ENCODE peak calls at places on chromosomes 2 and 18, in ten cellular contexts. B, C, A, O, D, Z, Y, L, X and H are unnamed samples.

GRCh38 chr2:226656367-226656766 is 143.3 kb downstream of the IRS1 start:
- DNase-seq in B (no peak), C (no peak), A (no peak), O (no peak), D (peak; percentile 9), Z (no peak), Y (no peak), L (no peak), X (no peak), H (no peak)

GRCh38 chr2:145752091-145752806 is 1232.3 kb upstream of the ZEB2 start:
- DNase-seq in B (peak; percentile 31), C (peak; percentile 11), A (no peak), O (peak; percentile 94), D (peak; percentile 60), Z (peak; percentile 70), Y (peak; percentile 94), L (peak; percentile 45), X (no peak), H (peak; percentile 22)

GRCh38 chr18:70289351-70290330 is 796 bp downstream of the SOCS6 start:
- DNase-seq in B (peak; percentile 85), C (peak; percentile 58), A (no peak), O (peak; percentile 44), D (peak; percentile 44), Z (no peak), Y (peak; percentile 38), L (peak; percentile 26), X (no peak), H (peak; percentile 83)

GRCh38 chr2:109171444-109172334 is 42.7 kb downstream of the SH3RF3 start:
- DNase-seq in B (no peak), C (peak; percentile 28), A (peak; percentile 35), O (peak; percentile 92), D (no peak), Z (peak; percentile 92), Y (peak; percentile 98), L (peak; percentile 30), X (no peak), H (no peak)

GRCh38 chr2:196538189-196538588 is 101.3 kb upstream of the CCDC150 start:
- DNase-seq in B (no peak), C (no peak), A (no peak), O (no peak), D (no peak), Z (no peak), Y (no peak), L (no peak), X (no peak), H (no peak)

GRCh38 chr2:134668821-134669220 is 50.0 kb downstream of the TMEM163 start:
- DNase-seq in B (peak; percentile 37), C (no peak), A (peak; percentile 28), O (no peak), D (no peak), Z (no peak), Y (no peak), L (no peak), X (no peak), H (no peak)

GRCh38 chr2:42057902-42058450 is 10.2 kb downstream of the PKDCC start:
- DNase-seq in B (no peak), C (no peak), A (no peak), O (no peak), D (no peak), Z (no peak), Y (no peak), L (no peak), X (no peak), H (no peak)

GRCh38 chr2:204339212-204339715 is 206.0 kb upstream of the PARD3B start:
- DNase-seq in B (no peak), C (no peak), A (no peak), O (no peak), D (no peak), Z (no peak), Y (no peak), L (no peak), X (no peak), H (no peak)

GRCh38 chr2:214247531-214247930 is 163.3 kb upstream of the VWC2L start:
- DNase-seq in B (no peak), C (no peak), A (no peak), O (no peak), D (no peak), Z (no peak), Y (no peak), L (no peak), X (no peak), H (no peak)

GRCh38 chr2:202038471-202039277 is 5.0 kb downstream of the FZD7 start:
- DNase-seq in B (no peak), C (peak; percentile 22), A (no peak), O (no peak), D (peak; percentile 51), Z (peak; percentile 53), Y (peak; percentile 49), L (no peak), X (no peak), H (no peak)

GRCh38 chr2:10839813-10840212 is 27.2 kb upstream of the PDIA6 start:
- DNase-seq in B (no peak), C (peak; percentile 51), A (no peak), O (peak; percentile 42), D (no peak), Z (peak; percentile 12), Y (peak; percentile 23), L (no peak), X (no peak), H (no peak)

GRCh38 chr2:10841547-10842219 is 29.1 kb upstream of the PDIA6 start:
- DNase-seq in B (no peak), C (no peak), A (no peak), O (no peak), D (no peak), Z (no peak), Y (no peak), L (no peak), X (no peak), H (no peak)

GRCh38 chr2:10845640-10846039 is 33.1 kb upstream of the PDIA6 start:
- DNase-seq in B (no peak), C (no peak), A (no peak), O (no peak), D (no peak), Z (no peak), Y (no peak), L (no peak), X (no peak), H (no peak)

GRCh38 chr2:10844083-10844482 is 31.5 kb upstream of the PDIA6 start:
- DNase-seq in B (no peak), C (no peak), A (peak; percentile 44), O (peak; percentile 43), D (peak; percentile 65), Z (peak; percentile 12), Y (peak; percentile 23), L (peak; percentile 67), X (no peak), H (no peak)

GRCh38 chr2:10842506-10842905 is 29.9 kb upstream of the PDIA6 start:
- DNase-seq in B (no peak), C (no peak), A (no peak), O (no peak), D (no peak), Z (no peak), Y (no peak), L (no peak), X (no peak), H (no peak)
- TF ChIP-seq CTCF in B (no peak), C (no peak), A (no peak), O (no peak), D (no peak), Z (no peak), Y (no peak), L (no peak), X (no peak), H (no peak)

DNA sequence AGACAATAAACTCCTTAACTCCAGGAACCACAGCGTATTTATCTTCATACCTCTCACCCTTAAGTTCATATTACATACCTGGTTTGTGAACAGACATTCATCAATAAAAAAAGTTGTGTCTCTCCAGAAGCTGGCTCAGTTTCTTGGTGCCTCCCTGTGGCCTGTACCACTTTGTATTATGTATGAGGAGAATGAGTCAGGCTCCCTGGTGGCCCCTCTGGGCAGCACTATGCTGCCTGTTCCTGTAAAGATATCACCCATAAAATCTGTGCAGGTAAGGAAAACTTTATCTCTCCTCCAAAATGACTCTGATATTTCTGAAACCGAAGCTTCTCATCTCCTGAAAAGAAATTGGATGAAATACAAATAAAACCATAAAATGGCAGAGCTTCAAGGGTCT is 198.4 kb upstream of the NT5C1B start:
- DNase-seq in B (no peak), C (no peak), A (no peak), O (no peak), D (no peak), Z (no peak), Y (no peak), L (no peak), X (no peak), H (no peak)
- TF ChIP-seq CTCF in B (no peak), C (no peak), A (no peak), O (no peak), D (no peak), Z (peak; percentile 33), Y (no peak), L (no peak), X (no peak), H (no peak)

DNA sequence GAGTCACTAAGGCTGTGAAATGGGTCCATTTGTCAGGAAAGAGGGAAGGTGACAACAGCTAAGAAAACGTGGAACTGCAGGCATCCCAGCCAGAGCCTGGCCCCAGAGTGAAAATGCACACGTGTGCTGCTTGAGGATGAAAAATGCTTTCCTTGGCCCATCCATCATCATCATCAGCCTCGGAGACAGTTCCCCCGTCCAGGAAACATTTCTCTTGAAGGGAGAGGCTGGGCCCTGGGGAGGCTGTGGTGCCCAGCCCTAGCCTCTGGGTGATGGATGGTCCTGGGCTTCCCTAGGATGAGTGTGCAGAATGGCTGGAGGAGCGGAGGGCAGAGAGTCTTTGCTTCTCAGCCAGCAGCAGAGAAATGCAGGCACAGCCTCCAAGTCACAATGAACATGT is 164.1 kb downstream of the RDH14 start:
- DNase-seq in B (no peak), C (no peak), A (no peak), O (no peak), D (no peak), Z (no peak), Y (peak; percentile 64), L (no peak), X (no peak), H (no peak)
- TF ChIP-seq CTCF in B (no peak), C (no peak), A (no peak), O (no peak), D (no peak), Z (no peak), Y (no peak), L (no peak), X (no peak), H (no peak)

GRCh38 chr2:169106125-169106524 is 36.8 kb downstream of the DHRS9 start:
- DNase-seq in B (no peak), C (no peak), A (no peak), O (no peak), D (no peak), Z (no peak), Y (no peak), L (no peak), X (no peak), H (no peak)

GRCh38 chr2:169108098-169108884 is 38.9 kb downstream of the DHRS9 start:
- DNase-seq in B (no peak), C (no peak), A (no peak), O (peak; percentile 56), D (no peak), Z (no peak), Y (no peak), L (no peak), X (no peak), H (no peak)

GRCh38 chr2:169107645-169108044 is 38.3 kb downstream of the DHRS9 start:
- DNase-seq in B (no peak), C (no peak), A (no peak), O (no peak), D (peak; percentile 23), Z (no peak), Y (no peak), L (no peak), X (no peak), H (no peak)

GRCh38 chr2:169105433-169105832 is 36.1 kb downstream of the DHRS9 start:
- DNase-seq in B (no peak), C (no peak), A (no peak), O (no peak), D (no peak), Z (no peak), Y (no peak), L (no peak), X (no peak), H (no peak)

GRCh38 chr2:169106563-169107545 is 37.5 kb downstream of the DHRS9 start:
- DNase-seq in B (no peak), C (no peak), A (no peak), O (no peak), D (no peak), Z (no peak), Y (no peak), L (no peak), X (no peak), H (no peak)
- TF ChIP-seq CTCF in B (no peak), C (no peak), A (no peak), O (no peak), D (no peak), Z (no peak), Y (no peak), L (no peak), X (no peak), H (no peak)